ENCODE peak calls at places on chromosomes 16 and 17, in four cellular contexts. N is HCT116, C is cardiac muscle cell, G is colonic mucosa. H is an unnamed sample.

GRCh38 chr17:74865504-74866197 is 6.0 kb upstream of the GRIN2C start:
- DNase-seq in G (no peak), N (no peak), C (no peak), H (peak; percentile 59)

GRCh38 chr17:51479303-51479702 is 219.0 kb downstream of the UTP18 start:
- DNase-seq in G (no peak), C (no peak), N (no peak), H (no peak)

GRCh38 chr16:3112058-3112880 is at the start of gene ZNF205:
- DNase-seq in N (no peak), C (peak; percentile 78), G (peak; percentile 88), H (peak; percentile 88)

GRCh38 chr17:75061618-75062017 is 14.6 kb downstream of the KCTD2 start:
- DNase-seq in N (no peak), C (no peak), G (no peak), H (no peak)

GRCh38 chr17:47875586-47875985 is 20.4 kb upstream of the SP2 start:
- DNase-seq in N (no peak), G (no peak), C (no peak), H (no peak)

GRCh38 chr17:2179615-2180295 is 123.8 kb downstream of the SMG6 start:
- DNase-seq in C (peak; percentile 98), G (peak; percentile 78), N (no peak), H (peak; percentile 21)

GRCh38 chr17:13106171-13106570 is 88.3 kb upstream of the ELAC2 start:
- DNase-seq in G (no peak), C (no peak), N (no peak), H (no peak)

GRCh38 chr17:42018339-42018738 is 1.1 kb upstream of the DNAJC7 start:
- DNase-seq in G (no peak), C (no peak), N (no peak), H (no peak)

GRCh38 chr16:58678716-58679115 is 5.9 kb downstream of the SLC38A7 start:
- DNase-seq in N (no peak), C (peak; percentile 25), G (no peak), H (no peak)

GRCh38 chr17:55324296-55324978 is 59.7 kb downstream of the HLF start:
- DNase-seq in C (no peak), G (no peak), N (no peak), H (no peak)

GRCh38 chr17:12673788-12674187 is 8.1 kb downstream of the MYOCD start:
- DNase-seq in N (no peak), C (peak; percentile 10), G (no peak), H (no peak)

GRCh38 chr16:86809458-86809955 is 231.2 kb downstream of the FOXL1 start:
- DNase-seq in C (peak; percentile 27), N (no peak), G (no peak), H (no peak)

GRCh38 chr16:2196162-2196980 is at the start of gene CASKIN1:
- DNase-seq in C (peak; percentile 29), G (no peak), N (no peak), H (no peak)

GRCh38 chr16:27798241-27798640 is 248.3 kb downstream of the KATNIP start:
- DNase-seq in C (no peak), N (no peak), G (no peak), H (no peak)

GRCh38 chr17:3479988-3480387 is 4.2 kb downstream of the ASPA start:
- DNase-seq in N (no peak), C (no peak), G (no peak), H (no peak)

GRCh38 chr16:66324785-66325184 is 41.7 kb upstream of the CDH5 start:
- DNase-seq in G (no peak), C (peak; percentile 32), N (peak; percentile 21), H (peak; percentile 85)

GRCh38 chr16:75402174-75402820 is 31.0 kb downstream of the CFDP1 start:
- DNase-seq in G (no peak), C (peak; percentile 64), N (no peak), H (no peak)

GRCh38 chr17:45111838-45112237 is 20.5 kb downstream of the PLCD3 start:
- DNase-seq in N (no peak), G (no peak), C (no peak), H (no peak)

GRCh38 chr17:61461967-61462733 is 9.9 kb downstream of the TBX4 start:
- DNase-seq in C (peak; percentile 18), N (no peak), G (no peak), H (no peak)

GRCh38 chr17:72173475-72174116 is 52.8 kb downstream of the SOX9 start:
- DNase-seq in C (no peak), G (no peak), N (no peak), H (no peak)

GRCh38 chr17:29095439-29095838 is 52.5 kb downstream of the PIPOX start:
- DNase-seq in G (no peak), N (no peak), C (no peak), H (no peak)

GRCh38 chr17:17605083-17605746 is 13.7 kb upstream of the PEMT start:
- DNase-seq in N (no peak), C (no peak), G (no peak), H (no peak)

DNA sequence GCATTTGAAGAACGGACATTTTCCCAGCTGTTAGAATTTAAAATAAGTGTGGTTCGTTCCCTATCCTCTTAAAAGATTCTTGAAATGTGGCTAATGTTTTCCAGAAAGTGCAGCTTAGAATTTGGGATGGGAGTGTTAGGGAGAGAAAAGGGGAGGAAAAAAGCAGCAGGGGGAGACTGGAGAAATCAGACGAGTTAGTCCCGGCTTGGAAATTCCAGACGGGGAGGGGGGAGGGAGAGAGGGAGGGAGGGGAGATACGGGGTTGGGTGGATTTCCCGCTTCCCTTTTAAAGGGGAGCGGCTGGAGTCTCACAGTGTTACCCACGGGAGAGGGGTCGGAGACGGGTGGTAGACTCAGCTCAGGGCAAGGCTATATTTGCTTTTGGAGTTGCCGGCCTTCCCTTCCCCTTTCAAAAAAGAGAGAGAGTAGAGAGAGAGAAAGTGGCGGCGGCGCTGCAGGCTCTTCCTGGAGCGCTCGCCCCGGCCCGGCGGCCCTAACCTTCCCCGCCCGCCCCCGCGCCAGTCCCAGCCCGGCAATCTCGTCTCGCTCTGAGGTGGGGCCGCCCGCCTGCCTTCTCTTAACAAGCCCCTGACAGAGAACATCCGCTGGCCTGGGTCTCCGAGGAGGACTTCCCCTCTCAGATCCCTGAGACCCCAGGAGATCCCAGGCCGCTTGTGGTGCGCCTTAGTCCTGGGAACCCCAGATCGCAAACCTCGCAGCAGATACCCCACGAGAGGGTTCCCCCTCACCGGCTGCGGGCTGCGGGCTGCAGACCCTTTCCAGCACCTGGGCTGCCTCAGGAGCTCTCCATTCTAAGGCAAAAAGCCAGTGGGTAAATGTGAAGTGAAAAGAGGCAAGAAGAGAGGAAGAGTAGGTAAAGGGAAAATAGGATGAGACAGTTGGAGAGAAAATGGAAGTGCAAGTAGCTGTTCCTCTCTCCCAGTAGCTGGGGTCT is 6.6 kb downstream of the IGF2BP1 start:
- DNase-seq in C (no peak), G (no peak), N (no peak), H (no peak)
- H3K27me3 ChIP-seq in C (no peaks in the 10 kb centered on the region), G (peaks cover 80% of the 10 kb centered on the region), N (peaks cover 83% of the 10 kb centered on the region), H (no peaks in the 10 kb centered on the region)

DNA sequence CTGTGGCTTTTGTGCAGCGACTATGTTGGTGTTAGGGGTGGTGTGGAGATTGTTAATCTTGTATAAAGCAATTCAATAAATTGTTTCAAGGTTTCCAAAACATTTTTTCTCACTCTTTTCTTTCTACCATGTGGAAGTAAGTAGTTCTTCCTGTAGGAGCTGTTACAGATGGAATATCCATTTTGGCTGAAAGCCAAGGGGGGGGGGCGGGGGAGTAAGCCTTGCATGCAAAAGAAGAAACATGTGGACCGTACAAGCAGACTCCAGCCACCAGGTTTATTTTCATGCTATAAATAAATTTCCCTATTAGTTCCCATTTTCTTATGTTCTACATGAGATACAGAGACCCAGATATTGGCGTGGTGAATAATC is 35.0 kb downstream of the UBN1 start:
- DNase-seq in G (no peak), C (peak; percentile 72), N (no peak), H (no peak)
- H3K27ac ChIP-seq in G (no peak overlapping the region), C (peak overlapping the region; percentile 48), N (peak overlapping the region; percentile 45), H (no peak overlapping the region)

DNA sequence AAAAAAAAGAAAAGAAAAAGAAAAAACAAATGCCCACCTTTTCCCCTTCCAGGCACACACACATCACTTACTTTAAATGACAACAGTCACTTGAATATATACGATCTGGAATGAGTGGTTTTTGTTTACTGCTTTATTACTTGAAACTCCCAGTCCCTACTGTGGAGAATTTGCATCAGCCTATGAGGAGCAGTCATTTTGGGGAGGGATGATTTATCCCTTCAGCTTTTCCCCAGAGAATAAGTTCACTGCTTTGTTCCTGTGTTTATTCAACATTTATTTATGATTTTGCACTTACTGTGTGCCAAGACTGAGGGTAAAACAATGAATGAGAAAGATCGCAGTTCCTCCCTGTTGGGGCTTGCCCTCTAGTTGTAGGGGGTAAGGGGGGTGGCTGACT is 4.7 kb upstream of the ZNF423 start:
- DNase-seq in N (no peak), G (no peak), C (no peak), H (no peak)
- H3K27me3 ChIP-seq in N (peaks cover 6% of the 10 kb centered on the region), G (no peaks in the 10 kb centered on the region), C (no peaks in the 10 kb centered on the region), H (no peaks in the 10 kb centered on the region)

GRCh38 chr17:81553018-81553615 is 964 bp upstream of the FAAP100 start:
- DNase-seq in G (peak; percentile 83), C (peak; percentile 82), N (peak; percentile 80), H (peak; percentile 85)

GRCh38 chr17:81551458-81552243 is 502 bp downstream of the FAAP100 start:
- DNase-seq in N (no peak), G (peak; percentile 58), C (no peak), H (peak; percentile 85)

GRCh38 chr17:81556175-81556691 is 4.1 kb upstream of the FAAP100 start:
- DNase-seq in C (no peak), N (no peak), G (no peak), H (no peak)

GRCh38 chr17:81552244-81553017 is at the start of gene FAAP100:
- DNase-seq in N (peak; percentile 70), G (peak; percentile 73), C (peak; percentile 83), H (peak; percentile 84)

DNA sequence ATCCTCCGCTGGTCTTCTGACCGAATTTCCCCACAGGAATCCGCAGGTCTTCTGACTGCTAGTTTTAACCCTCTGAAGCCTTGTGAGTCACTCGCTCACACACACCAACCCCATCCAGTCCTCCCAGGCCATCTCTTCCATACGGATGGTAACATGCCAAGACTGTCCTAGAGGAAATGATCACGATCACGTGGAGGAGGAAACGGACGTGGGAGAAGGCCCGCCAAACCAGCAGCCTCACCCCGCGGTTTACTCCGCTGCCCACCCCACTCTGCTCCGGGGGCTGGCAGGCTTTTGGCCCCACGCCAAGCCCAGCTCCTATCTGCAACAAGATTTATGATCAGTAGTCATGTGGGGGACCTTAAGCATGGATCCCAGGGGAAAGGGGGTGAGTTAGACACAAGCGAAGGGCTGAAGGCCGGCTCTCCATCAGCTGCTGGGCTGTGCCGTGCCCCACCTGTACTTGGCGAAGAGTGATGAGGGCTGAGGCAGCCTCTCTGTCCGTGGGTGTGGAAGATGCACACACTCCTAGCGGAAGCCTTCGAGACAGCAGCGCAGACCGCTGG is 1.5 kb upstream of the FAAP100 start:
- DNase-seq in G (peak; percentile 39), C (peak; percentile 95), N (peak; percentile 16), H (no peak)
- H3K27ac ChIP-seq in G (peak overlapping the region; percentile 94), C (peak overlapping the region; percentile 72), N (peak overlapping the region; percentile 86), H (peak overlapping the region; percentile 20)

GRCh38 chr17:82372063-82372590 is 562 bp downstream of the UTS2R start:
- DNase-seq in G (no peak), C (no peak), N (no peak), H (no peak)

GRCh38 chr17:82372591-82373452 is 1.3 kb downstream of the UTS2R start:
- DNase-seq in N (no peak), G (no peak), C (peak; percentile 30), H (no peak)

GRCh38 chr17:82369211-82369610 is 2.4 kb upstream of the UTS2R start:
- DNase-seq in N (no peak), C (no peak), G (no peak), H (no peak)

GRCh38 chr17:82371333-82372062 is at the start of gene UTS2R:
- DNase-seq in G (no peak), N (no peak), C (no peak), H (no peak)

GRCh38 chr17:82370471-82371332 is 863 bp upstream of the UTS2R start:
- DNase-seq in C (peak; percentile 13), N (no peak), G (no peak), H (no peak)
- H3K27me3 ChIP-seq in C (peaks cover 21% of the 10 kb centered on the region), N (no peaks in the 10 kb centered on the region), G (peaks cover 62% of the 10 kb centered on the region), H (no peaks in the 10 kb centered on the region)